ENCODE peak calls at places on chromosomes 3 and 15, in ten cellular contexts. One of them, this sample, is unnamed. For H3K4me1, the result is how much of the 10 kb centered on the place peaks cover.

GRCh38 chr3:173993299-173993698 is 595.8 kb downstream of the NLGN1 start:
- DNase-seq in tibial artery: no peak
- DNase-seq in thoracic aorta: no peak
- DNase-seq in cardiac muscle cell: peak
- DNase-seq in thyroid gland: no peak
- DNase-seq in GM23338: peak
- DNase-seq in GM23248: peak
- DNase-seq in right atrium auricular region: no peak
- DNase-seq in body of pancreas: no peak
- DNase-seq in heart right ventricle: no peak
- DNase-seq in this sample: no peak

GRCh38 chr15:80266113-80266512 is 14.1 kb upstream of the CTXND1 start:
- DNase-seq in thoracic aorta: no peak
- DNase-seq in GM23248: no peak
- DNase-seq in GM23338: no peak
- DNase-seq in heart right ventricle: no peak
- DNase-seq in thyroid gland: no peak
- DNase-seq in right atrium auricular region: no peak
- DNase-seq in cardiac muscle cell: no peak
- DNase-seq in body of pancreas: no peak
- DNase-seq in tibial artery: no peak
- DNase-seq in this sample: no peak

GRCh38 chr3:156553705-156554356 is 1.1 kb downstream of the SSR3 start:
- DNase-seq in body of pancreas: peak
- DNase-seq in thyroid gland: no peak
- DNase-seq in cardiac muscle cell: peak
- DNase-seq in heart right ventricle: no peak
- DNase-seq in right atrium auricular region: no peak
- DNase-seq in thoracic aorta: no peak
- DNase-seq in GM23338: peak
- DNase-seq in tibial artery: no peak
- DNase-seq in GM23248: peak
- DNase-seq in this sample: no peak

GRCh38 chr3:45985532-45986302 is 9.9 kb downstream of the FYCO1 start:
- DNase-seq in GM23338: no peak
- DNase-seq in thyroid gland: no peak
- DNase-seq in thoracic aorta: no peak
- DNase-seq in GM23248: peak
- DNase-seq in heart right ventricle: peak
- DNase-seq in body of pancreas: peak
- DNase-seq in cardiac muscle cell: no peak
- DNase-seq in right atrium auricular region: no peak
- DNase-seq in tibial artery: no peak
- DNase-seq in this sample: no peak

GRCh38 chr15:96037584-96037983 is 292.9 kb upstream of the NR2F2 start:
- DNase-seq in tibial artery: no peak
- DNase-seq in right atrium auricular region: no peak
- DNase-seq in GM23248: no peak
- DNase-seq in heart right ventricle: no peak
- DNase-seq in thyroid gland: no peak
- DNase-seq in cardiac muscle cell: no peak
- DNase-seq in body of pancreas: no peak
- DNase-seq in thoracic aorta: no peak
- DNase-seq in GM23338: no peak
- DNase-seq in this sample: no peak

GRCh38 chr3:9062570-9062969 is 99.3 kb upstream of the RAD18 start:
- DNase-seq in cardiac muscle cell: no peak
- DNase-seq in GM23338: no peak
- DNase-seq in heart right ventricle: no peak
- DNase-seq in body of pancreas: no peak
- DNase-seq in thoracic aorta: no peak
- DNase-seq in GM23248: no peak
- DNase-seq in tibial artery: no peak
- DNase-seq in right atrium auricular region: no peak
- DNase-seq in thyroid gland: no peak
- DNase-seq in this sample: no peak

GRCh38 chr15:67545864-67546263 is 3.4 kb downstream of the MAP2K5 start:
- DNase-seq in cardiac muscle cell: no peak
- DNase-seq in tibial artery: no peak
- DNase-seq in body of pancreas: no peak
- DNase-seq in thyroid gland: no peak
- DNase-seq in thoracic aorta: no peak
- DNase-seq in GM23248: no peak
- DNase-seq in right atrium auricular region: no peak
- DNase-seq in GM23338: no peak
- DNase-seq in heart right ventricle: no peak
- DNase-seq in this sample: no peak

GRCh38 chr3:114983248-114983647 is 163.8 kb downstream of the ZBTB20 start:
- DNase-seq in right atrium auricular region: no peak
- DNase-seq in GM23338: no peak
- DNase-seq in tibial artery: no peak
- DNase-seq in thoracic aorta: no peak
- DNase-seq in thyroid gland: no peak
- DNase-seq in body of pancreas: no peak
- DNase-seq in heart right ventricle: no peak
- DNase-seq in cardiac muscle cell: no peak
- DNase-seq in GM23248: no peak
- DNase-seq in this sample: no peak

GRCh38 chr3:18418173-18418572 is 7.0 kb downstream of the SATB1 start:
- DNase-seq in GM23338: no peak
- DNase-seq in right atrium auricular region: no peak
- DNase-seq in cardiac muscle cell: no peak
- DNase-seq in heart right ventricle: no peak
- DNase-seq in thoracic aorta: no peak
- DNase-seq in GM23248: no peak
- DNase-seq in thyroid gland: no peak
- DNase-seq in tibial artery: no peak
- DNase-seq in body of pancreas: no peak
- DNase-seq in this sample: no peak

GRCh38 chr3:100637197-100637631 is 27.8 kb downstream of the ADGRG7 start:
- DNase-seq in thoracic aorta: no peak
- DNase-seq in body of pancreas: no peak
- DNase-seq in tibial artery: no peak
- DNase-seq in GM23338: no peak
- DNase-seq in right atrium auricular region: no peak
- DNase-seq in GM23248: peak
- DNase-seq in heart right ventricle: no peak
- DNase-seq in cardiac muscle cell: peak
- DNase-seq in thyroid gland: no peak
- DNase-seq in this sample: no peak

GRCh38 chr3:16174389-16174788 is at the start of gene GALNT15:
- DNase-seq in heart right ventricle: peak
- DNase-seq in thyroid gland: peak
- DNase-seq in tibial artery: peak
- DNase-seq in right atrium auricular region: peak
- DNase-seq in GM23338: no peak
- DNase-seq in body of pancreas: peak
- DNase-seq in thoracic aorta: peak
- DNase-seq in cardiac muscle cell: peak
- DNase-seq in GM23248: peak
- DNase-seq in this sample: peak

GRCh38 chr3:161403251-161403650 is 31.9 kb upstream of the SPTSSB start:
- DNase-seq in thyroid gland: no peak
- DNase-seq in GM23248: peak
- DNase-seq in heart right ventricle: no peak
- DNase-seq in body of pancreas: no peak
- DNase-seq in thoracic aorta: no peak
- DNase-seq in GM23338: no peak
- DNase-seq in cardiac muscle cell: peak
- DNase-seq in tibial artery: no peak
- DNase-seq in right atrium auricular region: no peak
- DNase-seq in this sample: no peak

DNA sequence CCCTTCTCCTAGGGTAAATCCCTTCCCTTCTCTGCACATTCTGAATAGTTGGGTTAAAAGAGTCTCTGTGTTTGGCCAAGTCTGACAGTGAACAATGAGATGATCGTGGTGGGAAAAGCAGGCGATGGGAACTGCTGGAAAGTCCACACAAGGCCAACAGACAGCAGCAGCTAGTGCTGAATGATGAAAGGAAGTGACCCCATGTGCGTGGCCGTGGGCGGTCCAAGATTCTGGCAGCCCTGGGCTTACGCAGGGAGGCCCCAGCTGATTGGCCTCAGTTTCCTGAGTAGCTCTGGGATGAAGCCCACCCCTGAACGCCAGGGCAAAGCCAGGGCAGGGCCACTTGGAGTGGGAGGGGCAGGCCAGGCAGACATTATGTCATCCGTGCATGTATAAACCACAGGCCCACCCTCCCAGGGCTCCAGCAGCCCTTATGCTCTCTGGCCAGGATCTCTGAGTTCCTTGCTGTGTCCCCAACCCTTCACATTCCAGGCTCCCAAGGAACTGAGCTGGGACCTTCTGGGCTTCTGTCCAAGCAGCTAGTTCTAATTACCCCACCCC is 57.8 kb downstream of the CDC25A start:
- DNase-seq in thoracic aorta: peak
- DNase-seq in tibial artery: peak
- DNase-seq in body of pancreas: peak
- DNase-seq in heart right ventricle: peak
- DNase-seq in GM23338: no peak
- DNase-seq in cardiac muscle cell: peak
- DNase-seq in right atrium auricular region: peak
- DNase-seq in thyroid gland: peak
- DNase-seq in GM23248: peak
- DNase-seq in this sample: peak
- H3K27ac ChIP-seq in thoracic aorta: peak
- H3K27ac ChIP-seq in tibial artery: peak
- H3K27ac ChIP-seq in body of pancreas: peak
- H3K27ac ChIP-seq in heart right ventricle: peak
- H3K27ac ChIP-seq in GM23338: no peak
- H3K27ac ChIP-seq in cardiac muscle cell: no peak
- H3K27ac ChIP-seq in right atrium auricular region: peak
- H3K27ac ChIP-seq in thyroid gland: peak
- H3K27ac ChIP-seq in GM23248: peak
- H3K27ac ChIP-seq in this sample: peak

GRCh38 chr3:13083254-13083653 is 10.0 kb upstream of the IQSEC1 start:
- DNase-seq in right atrium auricular region: no peak
- DNase-seq in heart right ventricle: no peak
- DNase-seq in GM23248: no peak
- DNase-seq in thyroid gland: no peak
- DNase-seq in GM23338: no peak
- DNase-seq in cardiac muscle cell: no peak
- DNase-seq in body of pancreas: no peak
- DNase-seq in tibial artery: no peak
- DNase-seq in thoracic aorta: no peak
- DNase-seq in this sample: peak

GRCh38 chr3:13085846-13086179 is 12.6 kb upstream of the IQSEC1 start:
- DNase-seq in right atrium auricular region: no peak
- DNase-seq in heart right ventricle: no peak
- DNase-seq in body of pancreas: no peak
- DNase-seq in GM23248: no peak
- DNase-seq in thoracic aorta: no peak
- DNase-seq in tibial artery: no peak
- DNase-seq in GM23338: no peak
- DNase-seq in cardiac muscle cell: no peak
- DNase-seq in thyroid gland: no peak
- DNase-seq in this sample: peak

GRCh38 chr3:13083898-13084297 is 10.7 kb upstream of the IQSEC1 start:
- DNase-seq in thoracic aorta: no peak
- DNase-seq in GM23248: no peak
- DNase-seq in GM23338: no peak
- DNase-seq in heart right ventricle: no peak
- DNase-seq in right atrium auricular region: no peak
- DNase-seq in tibial artery: no peak
- DNase-seq in cardiac muscle cell: no peak
- DNase-seq in body of pancreas: no peak
- DNase-seq in thyroid gland: no peak
- DNase-seq in this sample: no peak

GRCh38 chr3:13086594-13086993 is 13.4 kb upstream of the IQSEC1 start:
- DNase-seq in GM23338: no peak
- DNase-seq in thoracic aorta: no peak
- DNase-seq in right atrium auricular region: no peak
- DNase-seq in cardiac muscle cell: no peak
- DNase-seq in thyroid gland: no peak
- DNase-seq in GM23248: no peak
- DNase-seq in heart right ventricle: no peak
- DNase-seq in body of pancreas: no peak
- DNase-seq in tibial artery: no peak
- DNase-seq in this sample: no peak

GRCh38 chr3:13085081-13085845 is 12.0 kb upstream of the IQSEC1 start:
- DNase-seq in GM23338: no peak
- DNase-seq in body of pancreas: no peak
- DNase-seq in thyroid gland: peak
- DNase-seq in GM23248: no peak
- DNase-seq in thoracic aorta: no peak
- DNase-seq in cardiac muscle cell: no peak
- DNase-seq in heart right ventricle: no peak
- DNase-seq in right atrium auricular region: no peak
- DNase-seq in tibial artery: no peak
- DNase-seq in this sample: no peak
- H3K4me1 ChIP-seq in GM23338: under half
- H3K4me1 ChIP-seq in body of pancreas: under half
- H3K4me1 ChIP-seq in thyroid gland: under half
- H3K4me1 ChIP-seq in GM23248: under half
- H3K4me1 ChIP-seq in thoracic aorta: under half
- H3K4me1 ChIP-seq in cardiac muscle cell: under half
- H3K4me1 ChIP-seq in heart right ventricle: under half
- H3K4me1 ChIP-seq in right atrium auricular region: under half
- H3K4me1 ChIP-seq in tibial artery: under half
- H3K4me1 ChIP-seq in this sample: under half

DNA sequence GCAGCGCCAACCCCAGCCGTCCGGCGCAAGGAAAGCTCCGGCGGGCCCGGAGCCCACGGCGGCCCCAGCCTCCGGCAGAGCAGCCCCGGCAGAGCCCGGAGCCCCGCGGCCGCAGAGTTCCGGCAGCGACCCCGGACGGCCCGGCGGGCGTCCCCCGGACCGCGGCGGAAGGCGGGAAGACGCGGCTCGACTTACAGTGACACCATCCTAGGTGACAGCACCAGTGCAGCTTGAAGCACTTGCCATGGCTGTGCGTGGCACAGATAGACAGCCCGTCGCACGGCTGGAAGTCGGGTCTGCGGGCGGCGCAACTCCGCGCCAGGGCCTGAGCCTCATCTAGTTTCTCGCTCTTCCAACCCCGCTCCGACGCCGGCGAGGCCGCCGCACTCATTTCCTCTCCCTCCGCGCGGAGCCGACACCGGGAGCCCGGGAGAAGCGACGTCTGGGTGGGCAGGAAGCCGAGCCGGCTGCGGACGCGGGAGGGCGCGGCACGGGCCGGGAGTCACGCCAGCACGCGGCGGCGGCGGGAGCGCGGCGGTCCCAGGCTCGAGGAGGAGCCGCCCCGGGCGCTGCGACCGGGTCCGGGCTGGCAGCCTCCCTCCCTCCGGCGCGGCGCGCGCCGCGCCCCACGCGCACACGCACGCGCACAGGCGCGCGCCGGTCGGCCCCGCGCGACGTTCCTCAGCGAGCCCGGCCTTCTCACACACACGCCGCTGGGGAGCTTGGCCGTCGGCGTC is at the start of gene C3orf70:
- DNase-seq in GM23338: peak
- DNase-seq in tibial artery: peak
- DNase-seq in body of pancreas: peak
- DNase-seq in thoracic aorta: no peak
- DNase-seq in thyroid gland: peak
- DNase-seq in GM23248: peak
- DNase-seq in heart right ventricle: peak
- DNase-seq in right atrium auricular region: peak
- DNase-seq in cardiac muscle cell: peak
- DNase-seq in this sample: no peak
- H3K27ac ChIP-seq in GM23338: no peak
- H3K27ac ChIP-seq in tibial artery: peak
- H3K27ac ChIP-seq in body of pancreas: peak
- H3K27ac ChIP-seq in thoracic aorta: peak
- H3K27ac ChIP-seq in thyroid gland: peak
- H3K27ac ChIP-seq in GM23248: no peak
- H3K27ac ChIP-seq in heart right ventricle: peak
- H3K27ac ChIP-seq in right atrium auricular region: peak
- H3K27ac ChIP-seq in cardiac muscle cell: no peak
- H3K27ac ChIP-seq in this sample: peak

GRCh38 chr3:4825572-4826236 is 153.5 kb upstream of the BHLHE40 start:
- DNase-seq in thyroid gland: peak
- DNase-seq in right atrium auricular region: no peak
- DNase-seq in tibial artery: no peak
- DNase-seq in body of pancreas: peak
- DNase-seq in thoracic aorta: no peak
- DNase-seq in GM23248: no peak
- DNase-seq in cardiac muscle cell: no peak
- DNase-seq in heart right ventricle: peak
- DNase-seq in GM23338: no peak
- DNase-seq in this sample: peak
- H3K4me1 ChIP-seq in thyroid gland: half or more
- H3K4me1 ChIP-seq in right atrium auricular region: half or more
- H3K4me1 ChIP-seq in tibial artery: under half
- H3K4me1 ChIP-seq in body of pancreas: under half
- H3K4me1 ChIP-seq in thoracic aorta: under half
- H3K4me1 ChIP-seq in GM23248: half or more
- H3K4me1 ChIP-seq in cardiac muscle cell: under half
- H3K4me1 ChIP-seq in heart right ventricle: under half
- H3K4me1 ChIP-seq in GM23338: under half
- H3K4me1 ChIP-seq in this sample: half or more

This sample was measured in left lung.